ENCODE peak calls at places on chromosomes 5 and 9, in nine cellular contexts. R is fibroblast of lung; G is cardiac fibroblast; Z is SK-N-DZ; H is progenitor cell of endocrine pancreas; V is fibroblast of the conjunctiva; F is CD8-positive, alpha-beta memory T cell; L is GM12891; T is RCC 7860. K is an unnamed sample.

GRCh38 chr5:93736284-93736683 is 5.1 kb downstream of the POU5F2 start:
- DNase-seq in R (peak), G (peak), Z (no peak), H (no peak), V (no peak), F (no peak), L (no peak), T (no peak), K (no peak)

GRCh38 chr5:146877783-146878470 is 630 bp downstream of the PPP2R2B start:
- DNase-seq in R (peak), G (peak), Z (peak), H (peak), V (no peak), F (peak), L (no peak), T (no peak), K (no peak)

GRCh38 chr5:147461915-147462314 is 48.0 kb downstream of the DPYSL3 start:
- DNase-seq in R (peak), G (no peak), Z (no peak), H (no peak), V (no peak), F (no peak), L (no peak), T (peak), K (no peak)

GRCh38 chr9:72614057-72614456 is 92.6 kb downstream of the TMC1 start:
- DNase-seq in R (no peak), G (no peak), Z (no peak), H (no peak), V (no peak), F (no peak), L (no peak), T (no peak), K (no peak)

GRCh38 chr9:137218754-137219271 is 3.2 kb downstream of the RNF208 start:
- DNase-seq in R (peak), G (peak), Z (no peak), H (no peak), V (no peak), F (no peak), L (no peak), T (peak), K (no peak)

GRCh38 chr5:140207250-140207954 is 32.4 kb downstream of the CYSTM1 start:
- DNase-seq in R (no peak), G (no peak), Z (no peak), H (no peak), V (no peak), F (no peak), L (no peak), T (peak), K (no peak)

GRCh38 chr9:120544441-120544840 is 35.5 kb downstream of the CDK5RAP2 start:
- DNase-seq in R (no peak), G (no peak), Z (no peak), H (no peak), V (no peak), F (no peak), L (no peak), T (no peak), K (no peak)

GRCh38 chr5:1161832-1162229 is 39.6 kb upstream of the SLC6A19 start:
- DNase-seq in R (no peak), G (no peak), Z (no peak), H (no peak), V (no peak), F (peak), L (no peak), T (no peak), K (no peak)

GRCh38 chr9:37925006-37925405 is 21.1 kb upstream of the SLC25A51 start:
- DNase-seq in R (no peak), G (no peak), Z (no peak), H (no peak), V (no peak), F (peak), L (no peak), T (no peak), K (no peak)

GRCh38 chr5:140168371-140168770 is 6.6 kb upstream of the CYSTM1 start:
- DNase-seq in R (no peak), G (no peak), Z (no peak), H (no peak), V (no peak), F (no peak), L (no peak), T (no peak), K (no peak)

GRCh38 chr9:36976371-36977030 is 57.6 kb downstream of the PAX5 start:
- DNase-seq in R (no peak), G (no peak), Z (no peak), H (no peak), V (no peak), F (no peak), L (no peak), T (no peak), K (no peak)

K was measured in HFF-Myc.